ENCODE peak calls at places on chromosomes 4 and X, in seven cellular contexts. Y, B, H, Q, R, Z and J are unnamed samples.

GRCh38 chr4:77203380-77204197 is 46.6 kb downstream of the CCNG2 start:
- DNase-seq in Y (peak; percentile 69), B (peak; percentile 45), H (peak; percentile 66), Q (peak; percentile 6), R (peak; percentile 48), Z (no peak), J (peak; percentile 52)

GRCh38 chr4:107094332-107094731 is 58.2 kb upstream of the DKK2 start:
- DNase-seq in Y (no peak), B (no peak), H (peak; percentile 21), Q (no peak), R (no peak), Z (no peak), J (no peak)

GRCh38 chrX:56783996-56784620 is 55.1 kb downstream of the NBDY start:
- DNase-seq in Y (no peak), B (no peak), H (no peak), Q (no peak), R (no peak), Z (peak; percentile 30), J (no peak)

GRCh38 chr4:7412586-7412975 is 22.1 kb downstream of the PSAPL1 start:
- DNase-seq in Y (no peak), B (no peak), H (no peak), Q (no peak), R (no peak), Z (peak; percentile 42), J (no peak)

GRCh38 chr4:8221476-8221875 is 22.4 kb downstream of the SH3TC1 start:
- DNase-seq in Y (no peak), B (no peak), H (peak; percentile 52), Q (no peak), R (no peak), Z (no peak), J (peak; percentile 61)

GRCh38 chr4:188432328-188432727 is 293.1 kb downstream of the TRIML1 start:
- DNase-seq in Y (no peak), B (no peak), H (no peak), Q (no peak), R (no peak), Z (no peak), J (no peak)

GRCh38 chrX:103754401-103754800 is 22.2 kb upstream of the PLP1 start:
- DNase-seq in Y (no peak), B (no peak), H (no peak), Q (no peak), R (no peak), Z (no peak), J (no peak)

GRCh38 chrX:40090961-40091360 is 6.8 kb downstream of the BCOR start:
- DNase-seq in Y (no peak), B (no peak), H (no peak), Q (no peak), R (no peak), Z (peak; percentile 10), J (no peak)

GRCh38 chr4:173367946-173368345 is 2.8 kb upstream of the SAP30 start:
- DNase-seq in Y (no peak), B (no peak), H (no peak), Q (no peak), R (no peak), Z (no peak), J (no peak)

GRCh38 chrX:136953867-136954787 is 73.6 kb upstream of the RBMX start:
- DNase-seq in Y (peak; percentile 67), B (peak; percentile 49), H (peak; percentile 56), Q (peak; percentile 6), R (peak; percentile 24), Z (peak; percentile 80), J (peak; percentile 40)